ENCODE peak calls at places on chromosomes 5 and 9, in six cellular contexts. U is psoas muscle, X is PC-9, I is right lobe of liver, N is aorta, V is GM06990. J is an unnamed sample.

GRCh38 chr9:34072410-34072809 is 23.7 kb upstream of the UBAP2 start:
- DNase-seq in V (no peak), N (peak; percentile 1), X (peak; percentile 75), I (no peak), U (no peak), J (no peak)

GRCh38 chr9:23423999-23424398 is 402.0 kb downstream of the ELAVL2 start:
- DNase-seq in N (no peak), U (no peak), X (no peak), V (no peak), I (no peak), J (no peak)

GRCh38 chr5:149500922-149501582 is 50.2 kb downstream of the CSNK1A1 start:
- DNase-seq in U (no peak), N (no peak), I (no peak), X (no peak), V (no peak), J (no peak)

GRCh38 chr9:120909904-120910303 is 16.7 kb downstream of the TRAF1 start:
- DNase-seq in U (no peak), X (no peak), I (no peak), V (no peak), N (no peak), J (no peak)

GRCh38 chr5:1105350-1106265 is 6.3 kb downstream of the SLC12A7 start:
- DNase-seq in X (no peak), N (no peak), V (no peak), I (peak; percentile 89), U (no peak), J (no peak)

GRCh38 chr9:91834740-91835139 is 115.3 kb downstream of the ROR2 start:
- DNase-seq in I (peak; percentile 14), U (no peak), X (no peak), N (peak; percentile 39), V (no peak), J (no peak)

GRCh38 chr9:124559871-124560270 is 52.7 kb upstream of the NR5A1 start:
- DNase-seq in I (no peak), V (no peak), X (peak; percentile 90), N (no peak), U (no peak), J (peak; percentile 61)

GRCh38 chr9:130111805-130112204 is 58.1 kb downstream of the GPR107 start:
- DNase-seq in V (no peak), N (peak; percentile 45), U (no peak), I (no peak), X (no peak), J (no peak)

GRCh38 chr9:121889990-121890563 is 203.0 kb downstream of the TTLL11 start:
- DNase-seq in U (no peak), N (no peak), X (no peak), I (no peak), V (no peak), J (no peak)

GRCh38 chr5:180742727-180743126 is 2.9 kb upstream of the OR2Y1 start:
- DNase-seq in N (no peak), U (no peak), I (no peak), X (no peak), V (no peak), J (no peak)

GRCh38 chr9:91067306-91067860 is 265.8 kb downstream of the SYK start:
- DNase-seq in V (no peak), N (no peak), U (no peak), I (no peak), X (no peak), J (no peak)

GRCh38 chr5:151222054-151222768 is 1.7 kb downstream of the CCDC69 start:
- DNase-seq in V (no peak), U (peak; percentile 33), X (no peak), I (no peak), N (no peak), J (no peak)

GRCh38 chr5:151222769-151223446 is 984 bp downstream of the CCDC69 start:
- DNase-seq in X (no peak), I (peak; percentile 67), V (no peak), N (no peak), U (peak; percentile 59), J (no peak)

GRCh38 chr5:151223447-151224264 is at the start of gene CCDC69:
- DNase-seq in U (peak; percentile 81), N (peak; percentile 92), X (no peak), I (peak; percentile 90), V (peak; percentile 80), J (no peak)

GRCh38 chr5:151219789-151220188 is 4.1 kb downstream of the CCDC69 start:
- DNase-seq in U (no peak), N (peak; percentile 24), I (no peak), V (no peak), X (no peak), J (no peak)

GRCh38 chr5:151221574-151221973 is 2.3 kb downstream of the CCDC69 start:
- DNase-seq in N (no peak), X (no peak), I (no peak), U (no peak), V (no peak), J (no peak)
- H3K4me3 ChIP-seq in N (no peak overlapping the region), X (no peak overlapping the region), I (no peak overlapping the region), U (peak overlapping the region; percentile 82), V (peak overlapping the region; percentile 32), J (no peak overlapping the region)

GRCh38 chr5:36239370-36240293 is 2.1 kb downstream of the NADK2 start:
- DNase-seq in V (no peak), X (no peak), N (no peak), I (no peak), U (no peak), J (no peak)
- H3K4me3 ChIP-seq in V (no peak overlapping the region), X (peak overlapping the region; percentile 93), N (peak overlapping the region; percentile 68), I (peak overlapping the region; percentile 78), U (peak overlapping the region; percentile 91), J (peak overlapping the region; percentile 84)

DNA sequence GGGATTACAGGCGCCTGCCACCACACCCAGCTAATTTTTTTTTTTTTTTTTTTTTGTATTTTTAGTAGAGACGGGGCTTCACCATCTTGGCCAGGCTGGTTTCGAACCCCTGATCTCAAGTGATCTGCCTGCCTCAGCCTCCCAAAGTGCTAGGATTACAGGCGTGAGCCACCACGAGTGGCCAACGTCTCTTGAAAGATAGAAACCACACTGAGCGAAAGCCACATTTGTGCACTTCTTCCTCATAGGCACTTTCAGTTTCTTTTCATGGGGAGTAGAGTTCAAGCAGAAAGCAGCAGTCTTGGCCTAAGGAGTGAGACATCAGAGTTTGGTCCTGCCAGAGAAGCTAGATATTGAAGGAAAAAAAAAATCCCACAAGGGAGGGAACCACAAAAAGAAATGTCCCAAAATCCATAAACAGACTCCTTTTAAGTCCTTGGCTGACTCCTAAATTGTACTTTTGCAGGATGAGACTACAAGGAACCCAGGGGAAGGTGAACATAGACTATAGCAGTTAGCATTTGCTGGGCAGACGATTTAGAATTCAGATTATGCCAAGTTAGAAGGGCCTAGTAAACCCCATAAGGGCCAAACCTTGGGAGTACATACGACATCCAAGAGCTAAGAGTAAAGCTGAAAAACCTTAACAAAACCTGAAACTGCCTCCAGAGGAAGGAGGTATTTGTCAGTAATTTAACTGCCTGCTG is 43.9 kb upstream of the GLIPR2 start:
- DNase-seq in V (peak; percentile 59), X (no peak), U (no peak), I (no peak), N (no peak), J (no peak)
- H3K4me3 ChIP-seq in V (no peak overlapping the region), X (no peak overlapping the region), U (no peak overlapping the region), I (no peak overlapping the region), N (no peak overlapping the region), J (no peak overlapping the region)

DNA sequence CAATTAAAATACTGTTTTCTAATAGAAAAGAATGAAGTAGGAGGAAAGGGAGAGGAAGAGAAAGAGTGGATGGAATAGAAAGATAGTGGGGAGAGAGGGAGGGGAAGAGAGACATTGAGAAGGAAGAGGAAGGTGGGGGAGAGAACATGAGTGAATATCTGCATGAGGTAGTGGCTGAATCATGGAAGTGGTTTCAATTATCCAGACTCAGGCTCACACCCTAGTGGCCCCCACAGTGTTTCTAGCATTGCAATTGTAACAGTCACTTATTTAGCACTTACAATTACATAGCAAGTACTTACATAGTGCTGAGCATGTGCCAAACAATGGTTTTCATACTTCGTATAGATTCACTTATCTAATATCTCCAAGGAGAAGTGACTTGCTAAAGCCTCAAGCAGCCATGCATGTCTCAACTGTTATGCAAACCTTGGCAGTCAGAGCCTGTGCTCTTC is 72.7 kb downstream of the CAST start:
- DNase-seq in I (no peak), X (no peak), V (no peak), U (no peak), N (no peak), J (no peak)
- H3K4me3 ChIP-seq in I (no peak overlapping the region), X (peak overlapping the region; percentile 14), V (no peak overlapping the region), U (no peak overlapping the region), N (no peak overlapping the region), J (no peak overlapping the region)